ENCODE peak calls at places on chromosomes 7 and 10, in five cellular contexts. H is IMR-90, D is right lobe of liver, Q is ovary, L is Peyer's patch. J is an unnamed sample.
A peak's percentile ranks its signal among the peaks of the same experiment; 100 is the strongest.

GRCh38 chr7:28573059-28573553 is 160.8 kb downstream of the CREB5 start:
- DNase-seq in L (no peak), D (no peak), H (peak; percentile 47), Q (no peak), J (peak; percentile 45)

GRCh38 chr7:105268511-105269392 is 120.0 kb downstream of the SRPK2 start:
- DNase-seq in H (peak; percentile 71), Q (no peak), L (no peak), D (no peak), J (no peak)

GRCh38 chr7:1843271-1843861 is 173.3 kb downstream of the ELFN1 start:
- DNase-seq in H (peak; percentile 12), L (no peak), D (no peak), Q (peak; percentile 21), J (no peak)

GRCh38 chr10:117946525-117947070 is 100.1 kb downstream of the RAB11FIP2 start:
- DNase-seq in L (no peak), H (peak; percentile 29), Q (no peak), D (no peak), J (no peak)

GRCh38 chr10:9957352-9957751 is 1060.3 kb upstream of the CELF2 start:
- DNase-seq in H (peak; percentile 44), Q (no peak), L (no peak), D (no peak), J (no peak)

GRCh38 chr7:79182283-79182682 is 271.2 kb downstream of the MAGI2 start:
- DNase-seq in Q (no peak), L (no peak), H (peak; percentile 90), D (no peak), J (no peak)

GRCh38 chr7:24466109-24466768 is 107.0 kb upstream of the PALS2 start:
- DNase-seq in D (no peak), Q (no peak), L (no peak), H (no peak), J (no peak)

GRCh38 chr10:130758529-130758928 is 553.0 kb downstream of the TCERG1L start:
- DNase-seq in L (peak; percentile 12), D (no peak), H (no peak), Q (no peak), J (no peak)

GRCh38 chr7:27158436-27159277 is 2.2 kb upstream of the HOXA7 start:
- DNase-seq in D (no peak), Q (peak; percentile 25), H (no peak), L (peak; percentile 67), J (no peak)

GRCh38 chr7:145216876-145217275 is 381.0 kb upstream of the TPK1 start:
- DNase-seq in H (no peak), L (no peak), D (no peak), Q (no peak), J (no peak)

GRCh38 chr10:78475501-78475900 is 441.8 kb downstream of the RPS24 start:
- DNase-seq in L (no peak), H (peak; percentile 14), D (no peak), Q (no peak), J (no peak)

GRCh38 chr7:68401313-68401712 is 1197.0 kb upstream of the AUTS2 start:
- DNase-seq in Q (no peak), L (no peak), D (no peak), H (no peak), J (no peak)

GRCh38 chr10:61257956-61258496 is 195.2 kb downstream of the TMEM26 start:
- DNase-seq in Q (no peak), L (no peak), H (peak; percentile 58), D (no peak), J (no peak)

GRCh38 chr7:88661921-88662320 is 97.6 kb upstream of the ZNF804B start:
- DNase-seq in Q (no peak), L (no peak), H (no peak), D (no peak), J (no peak)

GRCh38 chr7:149002604-149003003 is 25.7 kb downstream of the PDIA4 start:
- DNase-seq in L (no peak), Q (no peak), H (no peak), D (no peak), J (no peak)

GRCh38 chr10:48332871-48333216 is 26.4 kb downstream of the MAPK8 start:
- DNase-seq in H (no peak), D (no peak), L (no peak), Q (no peak), J (no peak)

GRCh38 chr7:104341545-104341944 is 13.1 kb downstream of the LHFPL3 start:
- DNase-seq in L (no peak), Q (no peak), H (no peak), D (no peak), J (no peak)

GRCh38 chr7:139591550-139592195 is 68.2 kb downstream of the CLEC2L start:
- DNase-seq in D (no peak), H (no peak), L (no peak), Q (no peak), J (no peak)

GRCh38 chr7:33108591-33108930 is 643 bp downstream of the RP9 start:
- DNase-seq in D (no peak), L (no peak), H (no peak), Q (no peak), J (no peak)

GRCh38 chr7:99929730-99930053 is 272 bp upstream of the GJC3 start:
- DNase-seq in L (no peak), D (no peak), H (no peak), Q (no peak), J (no peak)

GRCh38 chr10:32948451-32948850 is 9.6 kb downstream of the ITGB1 start:
- DNase-seq in H (no peak), L (no peak), D (no peak), Q (no peak), J (no peak)
- H3K4me1 ChIP-seq in H (peaks cover 26% of the 10 kb centered on the region), L (peaks cover 3% of the 10 kb centered on the region), D (no peaks in the 10 kb centered on the region), Q (peaks cover 9% of the 10 kb centered on the region), J (no peaks in the 10 kb centered on the region)

GRCh38 chr7:157009778-157010587 is 480 bp downstream of the MNX1 start:
- DNase-seq in H (no peak), L (no peak), D (no peak), Q (no peak), J (no peak)

GRCh38 chr7:157009170-157009777 is 1.2 kb downstream of the MNX1 start:
- DNase-seq in Q (no peak), D (no peak), L (peak; percentile 78), H (no peak), J (no peak)

GRCh38 chr7:157012113-157012547 is 1.7 kb upstream of the MNX1 start:
- DNase-seq in D (no peak), Q (no peak), L (no peak), H (no peak), J (no peak)

GRCh38 chr7:157011333-157012112 is 1.1 kb upstream of the MNX1 start:
- DNase-seq in Q (no peak), D (no peak), H (no peak), L (no peak), J (no peak)

DNA sequence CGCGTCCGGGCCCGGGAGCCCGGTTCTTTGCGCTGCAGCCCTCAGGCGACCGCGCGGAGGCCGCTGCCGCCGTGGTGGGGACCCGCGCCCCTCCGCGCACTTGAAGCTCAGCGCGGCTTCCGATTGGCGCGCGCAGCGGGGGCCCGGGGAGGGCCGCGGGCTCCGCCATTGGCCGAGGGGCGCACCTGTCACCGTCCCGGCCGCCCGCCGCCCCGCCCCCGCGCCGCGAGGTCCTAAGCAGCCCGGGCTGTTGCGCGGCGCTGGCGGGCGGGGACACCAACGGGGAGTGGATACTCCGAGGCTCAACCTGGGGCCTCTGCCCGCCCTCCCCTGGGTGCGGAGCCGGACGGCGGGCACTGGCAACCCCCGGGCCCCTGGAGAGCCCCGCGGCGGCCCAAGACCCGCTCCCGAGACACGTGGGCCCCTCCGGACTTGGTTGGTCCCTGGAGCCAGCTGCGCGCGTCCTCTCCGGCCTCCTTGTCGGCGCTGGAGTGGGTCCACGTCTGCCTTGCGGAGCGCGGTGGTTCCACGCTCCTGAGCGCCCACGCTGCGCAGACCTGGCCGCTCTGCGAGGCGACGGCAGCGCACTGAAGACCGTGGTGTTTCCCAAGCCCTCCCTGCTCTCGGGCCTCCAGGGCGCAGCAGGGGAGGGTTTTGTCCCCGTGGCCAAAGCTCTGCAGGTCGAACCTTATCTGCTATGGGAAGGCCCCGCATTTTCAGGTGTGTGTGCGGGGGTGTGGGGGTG is at the start of gene MNX1:
- DNase-seq in H (no peak), D (no peak), Q (no peak), L (peak; percentile 92), J (no peak)
- TF ChIP-seq POLR2A in H (no peak), D (no peak), Q (no peak), L (peak; percentile 73), J (no peak)

GRCh38 chr10:132064771-132065437 is 842 bp upstream of the JAKMIP3 start:
- DNase-seq in H (no peak), D (peak; percentile 46), Q (no peak), L (no peak), J (no peak)
- H3K4me3 ChIP-seq in H (peak overlapping the region; percentile 42), D (no peak overlapping the region), Q (no peak overlapping the region), L (no peak overlapping the region), J (peak overlapping the region; percentile 56)

DNA sequence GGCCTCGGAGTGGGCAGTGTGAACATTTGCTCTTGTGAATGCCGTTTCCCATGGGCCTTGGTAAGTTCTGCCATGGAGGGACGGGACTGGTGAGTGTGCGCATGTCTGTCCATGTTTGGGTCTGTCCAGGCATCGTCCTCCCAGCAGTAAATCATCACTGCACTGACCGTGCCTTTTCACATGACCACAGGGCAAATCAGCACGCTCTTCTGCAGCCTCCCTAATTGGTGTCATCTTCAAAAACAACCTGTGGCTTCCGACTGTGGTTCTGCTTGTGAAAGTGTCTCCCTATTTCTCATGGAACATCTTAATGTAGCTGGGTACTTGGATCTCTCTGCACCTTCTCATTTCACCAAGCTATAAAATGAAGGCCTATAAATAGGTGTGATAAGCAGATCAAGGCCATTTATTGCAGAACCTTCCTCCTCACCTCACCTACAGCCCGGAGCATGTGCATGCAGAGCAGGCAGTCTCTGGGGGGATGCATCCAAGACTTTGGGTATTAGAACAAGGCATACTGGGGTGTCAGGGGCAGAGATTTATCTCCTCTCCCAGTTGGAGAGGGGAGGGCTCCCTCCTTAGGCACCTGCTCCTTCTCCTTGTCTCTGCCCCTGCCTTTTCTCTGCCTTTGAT is 77.4 kb downstream of the RBM20 start:
- DNase-seq in Q (no peak), H (no peak), L (no peak), D (no peak), J (no peak)
- H3K4me1 ChIP-seq in Q (no peaks in the 10 kb centered on the region), H (peaks cover 1% of the 10 kb centered on the region), L (peaks cover 6% of the 10 kb centered on the region), D (no peaks in the 10 kb centered on the region), J (no peaks in the 10 kb centered on the region)

DNA sequence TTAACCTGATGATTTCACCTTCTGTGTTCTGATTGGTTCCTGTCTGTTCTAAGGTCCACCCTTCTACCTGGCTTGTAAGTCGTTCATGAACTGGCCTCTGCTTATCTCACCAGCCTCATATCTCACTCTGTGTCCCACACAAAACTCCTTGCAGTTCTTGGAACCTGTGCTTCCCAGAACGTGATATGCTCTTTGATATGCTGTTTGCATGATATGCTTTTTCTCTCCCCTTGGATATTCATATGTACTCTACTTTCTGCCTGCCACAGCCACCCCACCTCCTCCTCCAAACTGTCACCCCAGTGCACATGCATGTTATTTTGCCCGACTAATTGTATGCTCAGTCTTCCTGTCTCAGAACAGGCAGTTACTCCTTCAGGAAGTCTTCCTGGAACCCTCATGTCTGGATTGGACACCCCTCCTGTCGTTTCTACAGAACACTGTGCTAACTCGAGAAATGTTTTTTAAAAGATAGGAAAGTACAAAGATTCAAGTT is 1.9 kb upstream of the ITPRIP start:
- DNase-seq in Q (no peak), L (no peak), D (no peak), H (no peak), J (no peak)
- TF ChIP-seq POLR2A in Q (no peak), L (no peak), D (peak; percentile 11), H (no peak), J (no peak)

DNA sequence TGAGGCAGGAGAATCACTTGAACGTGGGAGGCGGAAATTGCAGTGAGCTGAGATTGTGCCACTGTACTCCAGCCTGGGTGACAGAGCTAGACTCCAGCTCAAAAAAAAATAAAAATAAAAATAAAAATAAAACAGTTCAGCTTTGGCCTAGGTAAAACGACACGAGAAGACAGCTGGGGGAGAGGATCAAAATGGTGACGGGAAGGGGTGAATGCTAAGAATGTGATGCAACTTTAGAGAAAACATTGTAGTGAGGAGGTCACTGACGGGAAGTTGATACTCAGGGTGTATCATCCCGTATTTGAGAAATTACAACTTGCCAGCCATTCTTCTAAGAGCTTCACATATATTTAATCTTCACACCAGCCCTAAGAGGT is 1.1 kb downstream of the NDST2 start:
- DNase-seq in Q (no peak), L (no peak), D (no peak), H (no peak), J (no peak)
- H3K4me3 ChIP-seq in Q (peak overlapping the region; percentile 90), L (peak overlapping the region; percentile 99), D (peak overlapping the region; percentile 89), H (peak overlapping the region; percentile 88), J (peak overlapping the region; percentile 93)